ENCODE peak calls at places on chromosomes 13 and 19, in seven cellular contexts. F, P, U, M, Y, L and V are unnamed samples. For H3K4me1, the result is how much of the 10 kb centered on the place peaks cover.

GRCh38 chr13:28754698-28755545 is 36.2 kb upstream of the SLC46A3 start:
- DNase-seq in Y (peak), F (no peak), U (peak), L (peak), P (no peak), M (peak), V (no peak)

GRCh38 chr13:43611631-43612416 is 174.9 kb downstream of the ENOX1 start:
- DNase-seq in L (no peak), U (no peak), P (no peak), M (no peak), F (no peak), Y (no peak), V (no peak)

GRCh38 chr19:55646889-55647731 is 902 bp upstream of the CCDC106 start:
- DNase-seq in L (no peak), P (peak), M (no peak), F (no peak), U (no peak), Y (peak), V (no peak)

GRCh38 chr19:29285878-29286277 is 72.9 kb upstream of the UQCRFS1 start:
- DNase-seq in P (peak), M (peak), U (peak), F (no peak), Y (no peak), L (peak), V (no peak)

GRCh38 chr19:56142087-56142787 is 1.1 kb downstream of the ZNF444 start:
- DNase-seq in P (no peak), F (no peak), Y (no peak), U (no peak), M (no peak), L (no peak), V (peak)

GRCh38 chr13:50208826-50209335 is 193.6 kb downstream of the KCNRG start:
- DNase-seq in F (peak), P (peak), U (peak), Y (peak), L (peak), M (peak), V (peak)

GRCh38 chr19:18637644-18638630 is 1.1 kb downstream of the KLHL26 start:
- DNase-seq in M (peak), F (no peak), U (no peak), P (no peak), Y (no peak), L (peak), V (no peak)

GRCh38 chr19:27935669-27936068 is 1277.3 kb downstream of the UQCRFS1 start:
- DNase-seq in P (no peak), F (no peak), L (no peak), U (no peak), Y (no peak), M (no peak), V (no peak)

GRCh38 chr13:66553391-66553790 is 676.7 kb downstream of the PCDH9 start:
- DNase-seq in P (no peak), U (no peak), Y (no peak), M (no peak), L (no peak), F (peak), V (no peak)

GRCh38 chr13:113770441-113770840 is 11.4 kb downstream of the TMEM255B start:
- DNase-seq in F (no peak), L (no peak), P (no peak), Y (no peak), U (no peak), M (no peak), V (no peak)

GRCh38 chr19:40420766-40421467 is 4.9 kb downstream of the SERTAD1 start:
- DNase-seq in F (peak), M (peak), U (peak), L (peak), Y (peak), P (peak), V (peak)

GRCh38 chr13:106047859-106048258 is 487.6 kb downstream of the EFNB2 start:
- DNase-seq in L (no peak), Y (no peak), P (no peak), U (no peak), F (peak), M (no peak), V (peak)

GRCh38 chr19:17711851-17712250 is 7.4 kb upstream of the MAP1S start:
- DNase-seq in Y (no peak), P (no peak), F (no peak), M (no peak), L (no peak), U (no peak), V (no peak)

GRCh38 chr19:4904481-4904880 is 1.8 kb upstream of the ARRDC5 start:
- DNase-seq in L (no peak), M (no peak), U (no peak), P (no peak), Y (no peak), F (no peak), V (no peak)

GRCh38 chr19:29381353-29382203 is 144.2 kb upstream of the VSTM2B start:
- DNase-seq in L (no peak), P (no peak), U (no peak), Y (no peak), M (no peak), F (no peak), V (no peak)

GRCh38 chr13:23657056-23657455 is 86.8 kb downstream of the TNFRSF19 start:
- DNase-seq in U (no peak), M (no peak), L (no peak), Y (no peak), F (no peak), P (no peak), V (no peak)

GRCh38 chr13:113324336-113324882 is 27.4 kb downstream of the LAMP1 start:
- DNase-seq in F (no peak), Y (no peak), P (no peak), L (no peak), U (no peak), M (no peak), V (no peak)

GRCh38 chr19:13974073-13974472 is 21.8 kb downstream of the DCAF15 start:
- DNase-seq in U (peak), F (no peak), Y (peak), L (peak), P (peak), M (peak), V (peak)

GRCh38 chr19:45046355-45046754 is 7.5 kb downstream of the CLASRP start:
- DNase-seq in U (no peak), M (no peak), L (no peak), F (no peak), P (no peak), Y (no peak), V (no peak)

GRCh38 chr13:20193142-20193923 is 595 bp upstream of the GJB2 start:
- DNase-seq in M (peak), L (no peak), F (no peak), P (peak), U (no peak), Y (no peak), V (no peak)
- H3K4me3 ChIP-seq in M (peak), L (no peak), F (no peak), P (peak), U (no peak), Y (no peak), V (peak)

GRCh38 chr13:33265133-33265532 is 20.4 kb downstream of the STARD13 start:
- DNase-seq in L (no peak), F (no peak), M (no peak), P (no peak), U (no peak), Y (no peak), V (no peak)
- H3K4me1 ChIP-seq in L (under half), F (under half), M (under half), P (under half), U (under half), Y (under half), V (under half)

DNA sequence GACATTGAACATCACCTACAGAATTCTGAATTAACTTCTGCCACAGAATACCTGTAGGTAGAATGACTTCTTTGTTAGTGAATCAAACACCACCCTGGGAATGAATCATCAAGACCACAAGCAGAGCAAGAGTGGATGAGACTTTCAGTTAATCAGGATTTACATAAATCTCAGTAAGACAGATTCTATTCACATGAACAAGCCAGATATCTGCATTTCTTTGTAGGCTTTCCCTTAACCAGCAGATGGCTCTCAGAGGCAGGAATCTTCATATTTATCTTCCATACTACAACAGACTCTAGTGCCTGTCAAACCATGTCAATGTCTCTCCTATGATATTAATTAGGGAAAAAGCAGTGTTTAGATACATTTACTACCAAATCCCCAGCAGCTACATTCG is 412.1 kb downstream of the KLF12 start:
- DNase-seq in Y (peak), P (no peak), F (peak), L (no peak), U (peak), M (peak), V (peak)
- H3K4me2 ChIP-seq in Y (no peak), P (no peak), F (no peak), L (no peak), U (no peak), M (peak), V (peak)

DNA sequence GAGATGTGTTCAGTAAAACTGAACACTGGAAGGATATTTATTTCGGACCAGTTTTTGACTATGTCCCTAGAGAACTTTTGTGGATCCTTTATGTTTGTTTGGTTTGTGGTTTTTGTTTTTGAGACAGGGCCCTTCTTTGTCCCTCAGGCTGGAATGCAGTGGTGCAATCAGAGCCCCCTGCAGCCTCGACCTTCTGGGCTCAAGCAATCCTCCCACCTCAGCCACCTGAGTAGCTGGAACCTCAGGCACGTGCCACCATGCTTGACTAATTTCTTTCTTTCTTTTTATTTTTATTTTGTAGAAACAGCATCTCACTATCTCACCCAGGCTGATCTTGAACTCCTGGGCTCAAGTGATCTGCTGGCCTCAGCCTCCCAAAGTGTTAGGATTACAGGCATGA is 955 bp upstream of the ZNF709 start:
- DNase-seq in Y (no peak), U (peak), M (peak), L (no peak), P (peak), F (no peak), V (no peak)
- H3K4me3 ChIP-seq in Y (peak), U (no peak), M (peak), L (no peak), P (no peak), F (no peak), V (no peak)

GRCh38 chr13:74025369-74025768 is 108.8 kb downstream of the KLF12 start:
- DNase-seq in L (no peak), U (no peak), Y (no peak), M (no peak), P (no peak), F (no peak), V (no peak)
- H3K4me1 ChIP-seq in L (under half), U (under half), Y (under half), M (under half), P (under half), F (under half), V (under half)

GRCh38 chr19:43126720-43127119 is 44.2 kb upstream of the PSG2 start:
- DNase-seq in L (no peak), Y (no peak), F (no peak), U (no peak), M (no peak), P (no peak), V (no peak)

DNA sequence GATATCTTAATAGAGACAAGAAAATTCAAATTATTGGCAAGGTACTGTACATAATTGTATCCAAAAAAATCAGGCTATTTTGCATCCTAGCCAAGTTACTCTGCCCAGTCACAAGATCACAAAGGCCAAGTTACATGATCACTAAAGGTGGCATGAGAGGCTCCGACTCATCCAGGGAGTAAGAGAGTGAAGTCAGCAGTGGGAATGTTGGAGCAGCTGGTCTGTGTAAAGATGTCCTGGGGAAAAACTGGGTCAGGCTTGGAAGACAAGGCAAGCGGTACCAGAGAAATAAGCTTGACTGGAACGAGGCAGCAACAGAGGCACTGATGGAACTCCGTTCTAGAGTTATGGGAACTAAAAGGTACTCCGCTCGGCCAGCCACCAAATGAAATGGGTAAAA is 50.2 kb upstream of the PSG2 start:
- DNase-seq in Y (no peak), U (no peak), P (no peak), F (no peak), L (no peak), M (no peak), V (peak)
- H3K4me2 ChIP-seq in Y (no peak), U (no peak), P (no peak), F (no peak), L (no peak), M (no peak), V (no peak)

GRCh38 chr13:99433543-99434075 is 67.7 kb upstream of the TM9SF2 start:
- DNase-seq in Y (no peak), U (no peak), F (no peak), L (no peak), M (no peak), P (no peak), V (no peak)

GRCh38 chr13:99435116-99435515 is 66.2 kb upstream of the TM9SF2 start:
- DNase-seq in P (no peak), Y (no peak), U (no peak), M (no peak), L (no peak), F (no peak), V (no peak)

GRCh38 chr13:99432637-99433542 is 68.4 kb upstream of the TM9SF2 start:
- DNase-seq in U (peak), L (peak), P (peak), Y (peak), F (peak), M (peak), V (peak)

GRCh38 chr13:99436013-99436412 is 65.3 kb upstream of the TM9SF2 start:
- DNase-seq in U (no peak), F (no peak), Y (no peak), M (no peak), L (no peak), P (no peak), V (peak)

DNA sequence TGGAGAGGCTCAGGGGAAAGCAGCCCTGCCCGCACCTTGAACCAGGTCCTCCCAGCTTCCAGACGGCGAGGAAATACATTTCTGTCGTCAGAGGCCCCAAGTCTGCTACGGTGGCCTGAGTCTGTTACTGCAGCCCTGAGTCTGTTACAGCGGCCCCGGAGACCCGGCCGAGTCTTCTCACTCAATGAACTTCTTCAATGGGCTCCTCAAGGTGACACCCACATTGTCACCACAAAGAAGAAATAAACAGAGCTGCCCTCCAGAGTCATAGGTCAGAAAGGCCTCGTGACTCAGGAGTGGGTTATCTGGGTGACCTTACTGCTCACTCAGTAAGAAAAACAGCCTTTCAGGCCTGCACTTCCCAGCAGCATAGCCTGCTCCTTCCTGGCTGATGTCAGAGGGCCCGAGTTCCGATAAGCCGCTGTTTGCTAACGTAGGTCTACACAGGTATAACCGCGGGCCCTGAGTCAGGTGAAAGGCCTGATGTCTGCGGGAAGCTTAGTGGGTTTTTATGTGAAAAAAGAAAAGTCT is 66.9 kb upstream of the TM9SF2 start:
- DNase-seq in U (peak), P (no peak), M (peak), F (no peak), Y (no peak), L (peak), V (no peak)
- H3K4me3 ChIP-seq in U (no peak), P (no peak), M (no peak), F (no peak), Y (no peak), L (no peak), V (no peak)

DNA sequence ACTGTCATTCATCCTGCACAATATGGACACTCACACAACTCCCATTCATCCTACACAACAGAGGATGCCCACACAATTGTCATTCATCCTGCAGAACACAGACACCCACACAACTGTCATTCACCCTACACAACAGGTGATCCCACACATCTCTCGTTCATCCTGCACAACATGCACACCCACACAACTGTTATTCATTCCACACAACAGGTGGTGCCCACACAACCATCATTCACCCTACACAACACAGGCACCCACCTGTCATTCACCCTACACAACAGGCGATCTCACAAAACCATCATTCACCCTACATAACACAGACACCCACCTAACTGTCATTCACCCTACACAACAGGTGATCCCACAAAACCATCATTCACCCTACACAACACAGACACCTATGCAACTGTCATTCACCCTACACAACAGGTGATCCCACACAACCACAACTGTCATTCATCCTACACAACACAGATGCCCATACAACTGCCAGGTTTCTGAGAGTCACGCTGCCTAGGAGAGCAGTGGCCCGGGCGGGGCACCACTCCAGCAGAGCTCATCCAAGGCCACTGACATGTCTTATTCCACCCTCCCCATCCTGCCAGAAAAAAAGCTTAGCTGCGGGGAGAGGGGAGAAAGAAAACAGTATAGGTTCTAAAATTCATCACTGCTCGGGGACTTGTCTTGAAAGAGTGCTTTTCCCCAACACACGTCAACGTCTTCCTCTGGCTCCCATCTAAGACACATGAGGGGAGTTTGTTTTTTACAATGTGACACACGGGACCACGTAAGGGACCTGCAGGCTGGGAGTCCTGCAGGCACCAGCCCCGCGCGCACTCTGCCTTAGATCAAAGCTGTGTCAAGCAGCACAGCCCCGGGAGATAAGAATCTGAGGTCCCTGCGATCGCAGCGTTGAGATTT is 44.0 kb downstream of the KLF2 start:
- DNase-seq in F (no peak), U (no peak), Y (no peak), P (no peak), L (no peak), M (no peak), V (no peak)
- H3K4me1 ChIP-seq in F (under half), U (under half), Y (half or more), P (under half), L (under half), M (under half), V (under half)

DNA sequence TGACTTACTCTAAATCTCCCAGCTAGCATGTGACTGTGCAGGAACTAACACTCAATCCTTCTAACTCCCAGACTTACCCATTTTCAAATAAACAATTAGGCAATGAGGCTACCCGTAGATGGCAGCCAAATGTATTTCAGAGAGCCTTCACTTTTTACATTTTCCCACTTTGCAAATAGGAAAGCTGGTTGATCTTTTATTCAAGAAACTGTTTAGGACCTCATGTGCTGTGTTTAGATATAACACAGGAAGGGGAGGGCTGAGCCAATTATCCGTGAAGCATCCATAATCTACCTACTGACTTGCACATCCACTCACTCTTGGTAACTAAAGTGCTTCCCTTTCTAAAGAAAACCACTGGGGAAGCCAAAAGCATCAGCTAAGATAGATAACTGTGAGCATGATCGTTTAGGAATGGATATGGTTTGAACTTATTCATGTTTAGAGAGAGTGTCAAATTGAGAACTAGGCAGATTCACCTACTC is 33.4 kb downstream of the MBNL2 start:
- DNase-seq in M (no peak), L (peak), P (no peak), U (no peak), F (peak), Y (no peak), V (no peak)
- H3K4me2 ChIP-seq in M (no peak), L (peak), P (no peak), U (no peak), F (peak), Y (no peak), V (peak)